ENCODE peak calls at places on chromosomes 2 and 18, in six cellular contexts. N, S, B, K, I and V are unnamed samples. For H3K36me3 and H3K4me1, the result is how much of the 10 kb centered on the place peaks cover.

GRCh38 chr2:216792222-216793001 is 67.5 kb downstream of the TNP1 start:
- DNase-seq in S (peak), K (peak), I (peak), N (peak), B (peak), V (no peak)

GRCh38 chr2:101150306-101151140 is 659 bp downstream of the TBC1D8 start:
- DNase-seq in S (peak), N (peak), K (peak), B (peak), I (peak), V (peak)

GRCh38 chr18:24514439-24514838 is 54.0 kb downstream of the HRH4 start:
- DNase-seq in N (no peak), K (peak), B (no peak), I (no peak), S (peak), V (no peak)

GRCh38 chr2:202932425-202933138 is 20.5 kb downstream of the CARF start:
- DNase-seq in I (no peak), B (no peak), K (no peak), S (no peak), N (no peak), V (no peak)

GRCh38 chr2:98564541-98565164 is 43.7 kb downstream of the COA5 start:
- DNase-seq in I (peak), S (no peak), N (no peak), B (no peak), K (no peak), V (no peak)

GRCh38 chr2:126725580-126725979 is 69.6 kb downstream of the GYPC start:
- DNase-seq in K (no peak), I (no peak), N (no peak), B (no peak), S (no peak), V (no peak)

GRCh38 chr18:23828426-23828825 is 139.2 kb downstream of the LAMA3 start:
- DNase-seq in K (no peak), N (no peak), I (no peak), S (peak), B (no peak), V (no peak)

GRCh38 chr2:137997733-137998132 is 33.5 kb downstream of the HNMT start:
- DNase-seq in K (no peak), I (no peak), S (no peak), N (no peak), B (no peak), V (no peak)

GRCh38 chr2:229920011-229920781 is 1.6 kb downstream of the TRIP12 start:
- DNase-seq in S (peak), N (no peak), B (no peak), I (no peak), K (peak), V (no peak)

GRCh38 chr18:34083910-34084309 is 140.8 kb downstream of the NOL4 start:
- DNase-seq in K (no peak), N (no peak), I (no peak), S (no peak), B (no peak), V (no peak)

GRCh38 chr2:68302281-68302680 is 17.5 kb downstream of the CNRIP1 start:
- DNase-seq in S (no peak), N (peak), K (no peak), B (no peak), I (no peak), V (no peak)

GRCh38 chr2:115303-115702 is 69.0 kb upstream of the FAM110C start:
- DNase-seq in S (no peak), K (no peak), N (peak), B (no peak), I (no peak), V (no peak)

GRCh38 chr18:67425724-67426123 is 90.8 kb downstream of the DSEL start:
- DNase-seq in I (no peak), K (no peak), N (no peak), S (peak), B (no peak), V (no peak)

GRCh38 chr2:73830871-73831401 is 2.2 kb downstream of the STAMBP start:
- DNase-seq in I (no peak), B (no peak), S (peak), K (no peak), N (no peak), V (no peak)

GRCh38 chr18:73340135-73340934 is 472.5 kb upstream of the NETO1 start:
- DNase-seq in I (no peak), K (no peak), S (peak), N (no peak), B (no peak), V (no peak)

GRCh38 chr2:98849113-98849512 is 86.9 kb downstream of the CRACDL start:
- DNase-seq in I (no peak), B (no peak), K (no peak), N (no peak), S (no peak), V (no peak)

GRCh38 chr18:64799378-64799777 is 650.5 kb upstream of the LINC00305 start:
- DNase-seq in I (no peak), K (no peak), B (no peak), S (peak), N (no peak), V (no peak)

GRCh38 chr2:42851740-42852250 is 59.4 kb upstream of the HAAO start:
- DNase-seq in B (no peak), I (peak), K (no peak), N (no peak), S (no peak), V (no peak)

GRCh38 chr2:219207884-219208740 is 1.5 kb downstream of the ZFAND2B start:
- DNase-seq in K (no peak), I (no peak), B (peak), N (no peak), S (peak), V (no peak)

GRCh38 chr2:25276569-25277465 is 64.9 kb downstream of the DNMT3A start:
- DNase-seq in K (peak), N (peak), B (peak), I (peak), S (peak), V (peak)

GRCh38 chr18:22560283-22560627 is 142.5 kb upstream of the CTAGE1 start:
- DNase-seq in I (no peak), S (no peak), N (no peak), B (no peak), K (no peak), V (no peak)

GRCh38 chr2:130341562-130342019 is 1.1 kb upstream of the IMP4 start:
- DNase-seq in S (no peak), B (no peak), N (no peak), K (no peak), I (peak), V (no peak)

GRCh38 chr2:62409442-62409841 is 96.6 kb downstream of the TMEM17 start:
- DNase-seq in S (peak), N (no peak), K (no peak), B (no peak), I (no peak), V (no peak)

DNA sequence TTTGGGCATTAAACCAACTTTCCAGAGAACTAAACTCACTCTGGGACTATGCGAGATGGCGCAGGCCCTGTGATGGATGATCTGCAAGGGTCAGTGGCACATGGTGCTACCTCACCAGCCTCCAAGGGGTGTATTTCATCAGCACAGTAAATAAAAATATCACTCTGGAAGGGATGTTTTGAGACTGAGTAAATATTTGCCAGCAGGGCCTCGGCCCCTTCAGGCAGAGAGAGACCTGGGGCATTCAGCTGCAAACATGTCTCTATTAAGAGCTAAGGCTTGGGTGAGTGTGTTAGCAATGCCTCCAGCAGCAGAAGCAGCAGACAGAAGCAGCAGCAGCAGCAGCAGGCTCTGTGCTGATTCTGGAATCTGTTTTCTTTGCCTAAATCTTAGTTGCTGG is 18.5 kb downstream of the ADCYAP1 start:
- DNase-seq in B (no peak), K (no peak), S (no peak), N (no peak), I (no peak), V (no peak)
- H3K4me3 ChIP-seq in B (no peak), K (no peak), S (no peak), N (no peak), I (no peak), V (no peak)

GRCh38 chr2:85540131-85540587 is 1.2 kb downstream of the MAT2A start:
- DNase-seq in S (peak), K (no peak), N (no peak), I (no peak), B (no peak), V (no peak)

GRCh38 chr2:85539361-85540130 is 578 bp downstream of the MAT2A start:
- DNase-seq in B (peak), K (no peak), N (peak), I (peak), S (peak), V (peak)

GRCh38 chr2:85541753-85542457 is 2.9 kb downstream of the MAT2A start:
- DNase-seq in I (no peak), B (no peak), N (no peak), K (no peak), S (no peak), V (no peak)

GRCh38 chr2:85542777-85543176 is 3.8 kb downstream of the MAT2A start:
- DNase-seq in S (no peak), B (no peak), I (no peak), K (no peak), N (no peak), V (no peak)

GRCh38 chr2:85541262-85541661 is 2.3 kb downstream of the MAT2A start:
- DNase-seq in N (no peak), S (no peak), I (no peak), K (no peak), B (no peak), V (no peak)
- H3K36me3 ChIP-seq in N (half or more), S (under half), I (half or more), K (under half), B (under half), V (under half)

GRCh38 chr18:62881509-62882016 is 166.2 kb downstream of the PHLPP1 start:
- DNase-seq in B (no peak), N (no peak), I (peak), S (peak), K (no peak), V (no peak)

GRCh38 chr18:62880673-62881364 is 165.5 kb downstream of the PHLPP1 start:
- DNase-seq in B (no peak), I (no peak), K (no peak), S (no peak), N (no peak), V (no peak)

GRCh38 chr18:62878305-62878704 is 163.0 kb downstream of the PHLPP1 start:
- DNase-seq in S (no peak), I (no peak), B (no peak), N (no peak), K (no peak), V (no peak)

GRCh38 chr18:62877448-62878221 is 162.3 kb downstream of the PHLPP1 start:
- DNase-seq in K (peak), B (no peak), S (peak), N (peak), I (no peak), V (no peak)

GRCh38 chr18:62880034-62880433 is 164.7 kb downstream of the PHLPP1 start:
- DNase-seq in B (no peak), K (no peak), N (no peak), S (no peak), I (no peak), V (no peak)
- H3K4me1 ChIP-seq in B (under half), K (under half), N (under half), S (under half), I (under half), V (under half)

DNA sequence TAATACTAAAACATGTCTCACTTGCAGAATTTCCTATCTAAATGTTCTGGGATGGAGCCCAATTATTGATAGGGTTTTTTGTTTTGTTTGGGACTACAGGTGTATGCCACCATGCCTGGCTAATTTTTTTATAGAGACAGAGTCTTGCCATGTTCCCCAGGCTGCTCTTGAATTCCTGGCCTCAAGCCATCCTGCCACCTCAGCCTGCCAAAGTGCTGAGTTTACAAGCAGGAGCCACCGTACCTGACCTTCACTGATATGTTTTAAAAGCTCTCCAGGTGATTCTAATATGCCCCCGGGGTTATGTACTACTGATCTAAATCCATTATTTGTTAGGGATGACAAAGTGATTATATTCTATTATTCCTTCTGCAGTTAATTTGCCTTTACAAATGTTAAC is 2.2 kb downstream of the ELAC1 start:
- DNase-seq in N (no peak), K (no peak), B (no peak), S (no peak), I (no peak), V (peak)
- H3K4me3 ChIP-seq in N (no peak), K (no peak), B (no peak), S (no peak), I (no peak), V (no peak)

GRCh38 chr18:62543021-62543420 is 20.2 kb downstream of the ZCCHC2 start:
- DNase-seq in I (no peak), B (no peak), S (no peak), K (no peak), N (no peak), V (no peak)
- H3K36me3 ChIP-seq in I (under half), B (under half), S (under half), K (under half), N (under half), V (under half)

GRCh38 chr2:38093503-38093902 is 17.6 kb upstream of the CYP1B1 start:
- DNase-seq in K (no peak), N (no peak), S (no peak), I (no peak), B (no peak), V (no peak)

GRCh38 chr2:38095655-38095995 is 19.7 kb upstream of the CYP1B1 start:
- DNase-seq in K (no peak), I (no peak), B (no peak), N (no peak), S (no peak), V (no peak)

GRCh38 chr2:38097611-38098350 is 21.8 kb upstream of the CYP1B1 start:
- DNase-seq in B (no peak), N (no peak), S (peak), K (peak), I (no peak), V (no peak)

GRCh38 chr2:38095996-38096861 is 20.3 kb upstream of the CYP1B1 start:
- DNase-seq in S (peak), I (no peak), B (peak), N (peak), K (peak), V (peak)

DNA sequence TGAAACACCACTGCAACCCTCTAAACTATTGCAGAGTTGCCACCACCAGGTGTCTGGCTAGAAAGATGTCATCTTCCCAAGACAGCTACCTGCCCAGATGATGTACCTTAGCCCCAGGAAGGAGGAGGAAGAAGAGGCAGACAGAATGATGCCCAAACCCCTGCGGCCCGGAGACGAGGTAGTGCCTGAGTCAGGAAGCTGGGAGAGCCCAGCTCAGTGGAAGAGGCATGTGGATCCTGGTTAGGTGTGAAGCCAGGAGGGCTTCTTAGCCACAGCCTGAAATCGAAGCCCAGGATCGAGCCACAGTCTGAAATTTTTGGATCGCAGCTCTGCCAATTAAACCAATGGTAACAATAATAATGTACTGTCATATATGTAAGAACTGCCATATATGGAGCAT is 19.1 kb upstream of the CYP1B1 start:
- DNase-seq in K (no peak), N (no peak), S (no peak), B (no peak), I (no peak), V (no peak)
- H3K4me1 ChIP-seq in K (under half), N (under half), S (under half), B (under half), I (under half), V (half or more)

GRCh38 chr2:9101763-9102425 is 98.4 kb upstream of the MBOAT2 start:
- DNase-seq in K (no peak), B (no peak), S (no peak), I (no peak), N (no peak), V (no peak)

GRCh38 chr2:9102861-9103662 is 99.6 kb upstream of the MBOAT2 start:
- DNase-seq in K (peak), B (no peak), S (peak), N (peak), I (no peak), V (no peak)

GRCh38 chr2:9106338-9107167 is 100.1 kb upstream of the ASAP2 start:
- DNase-seq in I (no peak), S (peak), B (no peak), K (no peak), N (no peak), V (peak)

GRCh38 chr2:9105601-9106337 is 100.8 kb upstream of the ASAP2 start:
- DNase-seq in N (no peak), I (no peak), B (no peak), S (no peak), K (no peak), V (no peak)

GRCh38 chr2:9103663-9104277 is 100.3 kb upstream of the MBOAT2 start:
- DNase-seq in K (no peak), I (no peak), N (no peak), S (no peak), B (no peak), V (no peak)
- H3K4me3 ChIP-seq in K (no peak), I (no peak), N (no peak), S (no peak), B (no peak), V (no peak)

DNA sequence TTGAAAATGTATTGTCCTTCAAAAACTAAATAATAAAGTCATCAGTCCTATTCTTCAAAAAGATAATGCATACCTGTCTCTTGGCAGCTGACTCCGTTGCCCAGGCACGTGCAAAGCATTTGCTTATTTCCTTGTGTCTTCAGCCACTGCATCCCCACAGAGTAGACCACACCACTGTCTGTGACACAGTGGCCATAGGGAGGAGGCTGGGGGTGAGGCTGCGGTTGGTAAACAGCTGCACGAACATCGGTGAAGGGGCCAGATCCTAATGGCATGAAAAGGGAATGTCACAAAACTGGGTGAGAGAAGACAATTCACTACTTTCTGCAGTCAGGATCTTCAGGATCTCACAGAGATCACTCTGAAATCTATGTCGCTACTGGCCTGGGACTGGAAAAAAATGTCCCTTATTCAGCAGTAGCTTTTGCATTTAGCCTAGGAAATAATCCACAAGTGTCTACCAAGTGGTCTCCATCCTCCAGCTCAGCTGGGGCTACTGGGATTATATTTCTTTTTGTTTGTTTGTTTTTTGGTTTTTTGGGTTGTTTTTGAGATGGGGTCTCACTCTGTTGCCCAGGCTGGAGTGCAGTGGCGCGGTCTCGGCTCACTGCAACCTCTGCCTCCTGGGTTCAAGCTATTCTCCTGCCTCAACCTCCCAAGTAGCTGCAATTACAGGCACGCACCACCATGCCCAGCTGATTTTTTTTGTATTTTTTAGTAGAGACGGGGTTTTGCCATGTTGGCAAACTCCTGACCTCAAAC is 10.7 kb downstream of the FN1 start:
- DNase-seq in N (no peak), K (no peak), B (no peak), S (peak), I (no peak), V (no peak)
- H3K36me3 ChIP-seq in N (under half), K (under half), B (under half), S (under half), I (half or more), V (half or more)

GRCh38 chr18:8116346-8117007 is 492.8 kb upstream of the RAB12 start:
- DNase-seq in S (peak), I (no peak), N (no peak), K (no peak), B (no peak), V (no peak)

GRCh38 chr18:8117008-8117376 is 492.2 kb upstream of the RAB12 start:
- DNase-seq in N (no peak), I (no peak), S (peak), K (no peak), B (no peak), V (no peak)

GRCh38 chr18:8124232-8125146 is 484.7 kb upstream of the RAB12 start:
- DNase-seq in S (peak), B (no peak), K (no peak), I (no peak), N (no peak), V (no peak)

GRCh38 chr18:8121091-8121490 is 488.1 kb upstream of the RAB12 start:
- DNase-seq in I (no peak), S (no peak), B (no peak), K (no peak), N (no peak), V (no peak)

GRCh38 chr18:8121942-8122480 is 487.2 kb upstream of the RAB12 start:
- DNase-seq in N (no peak), I (no peak), K (no peak), B (no peak), S (peak), V (no peak)
- H3K4me1 ChIP-seq in N (under half), I (under half), K (under half), B (under half), S (under half), V (under half)